ENCODE peak calls at places on chromosomes 11 and 22, in nine cellular contexts. One of them, this sample, is unnamed.

GRCh38 chr11:10454902-10455631 is at the start of gene AMPD3:
- DNase-seq in transverse colon: peak; percentile 21
- DNase-seq in tibial nerve: no peak
- DNase-seq in NAMALWA: peak; percentile 42
- DNase-seq in renal cortical epithelial cell: peak; percentile 94
- DNase-seq in tibial artery: no peak
- DNase-seq in T-cell: no peak
- DNase-seq in activated naive CD4-positive, alpha-beta T cell: no peak
- DNase-seq in AG04450: peak; percentile 96
- DNase-seq in this sample: peak; percentile 95

GRCh38 chr11:28621648-28622215 is 513.5 kb downstream of the METTL15 start:
- DNase-seq in renal cortical epithelial cell: no peak
- DNase-seq in AG04450: no peak
- DNase-seq in tibial nerve: no peak
- DNase-seq in NAMALWA: no peak
- DNase-seq in tibial artery: no peak
- DNase-seq in transverse colon: no peak
- DNase-seq in T-cell: no peak
- DNase-seq in activated naive CD4-positive, alpha-beta T cell: no peak
- DNase-seq in this sample: peak; percentile 34

GRCh38 chr11:32892355-32893090 is at the start of gene QSER1:
- DNase-seq in activated naive CD4-positive, alpha-beta T cell: peak; percentile 34
- DNase-seq in NAMALWA: peak; percentile 71
- DNase-seq in tibial artery: peak; percentile 82
- DNase-seq in renal cortical epithelial cell: no peak
- DNase-seq in tibial nerve: peak; percentile 45
- DNase-seq in T-cell: peak; percentile 55
- DNase-seq in transverse colon: peak; percentile 76
- DNase-seq in AG04450: no peak
- DNase-seq in this sample: peak; percentile 74

GRCh38 chr11:101523193-101523592 is 60.6 kb downstream of the TRPC6 start:
- DNase-seq in tibial nerve: no peak
- DNase-seq in renal cortical epithelial cell: no peak
- DNase-seq in transverse colon: no peak
- DNase-seq in tibial artery: no peak
- DNase-seq in AG04450: no peak
- DNase-seq in activated naive CD4-positive, alpha-beta T cell: no peak
- DNase-seq in T-cell: no peak
- DNase-seq in NAMALWA: no peak
- DNase-seq in this sample: no peak

GRCh38 chr22:36177160-36177559 is 16.6 kb upstream of the APOL3 start:
- DNase-seq in renal cortical epithelial cell: peak; percentile 39
- DNase-seq in tibial nerve: no peak
- DNase-seq in NAMALWA: no peak
- DNase-seq in T-cell: no peak
- DNase-seq in transverse colon: no peak
- DNase-seq in AG04450: no peak
- DNase-seq in tibial artery: no peak
- DNase-seq in activated naive CD4-positive, alpha-beta T cell: no peak
- DNase-seq in this sample: no peak

GRCh38 chr22:40818192-40818746 is 877 bp downstream of the SLC25A17 start:
- DNase-seq in transverse colon: no peak
- DNase-seq in renal cortical epithelial cell: no peak
- DNase-seq in tibial nerve: no peak
- DNase-seq in tibial artery: no peak
- DNase-seq in activated naive CD4-positive, alpha-beta T cell: no peak
- DNase-seq in NAMALWA: no peak
- DNase-seq in T-cell: no peak
- DNase-seq in AG04450: no peak
- DNase-seq in this sample: no peak

GRCh38 chr11:103652013-103652412 is 384.4 kb upstream of the DDI1 start:
- DNase-seq in tibial nerve: no peak
- DNase-seq in AG04450: no peak
- DNase-seq in tibial artery: no peak
- DNase-seq in activated naive CD4-positive, alpha-beta T cell: no peak
- DNase-seq in renal cortical epithelial cell: no peak
- DNase-seq in transverse colon: no peak
- DNase-seq in T-cell: no peak
- DNase-seq in NAMALWA: no peak
- DNase-seq in this sample: peak; percentile 49

GRCh38 chr22:23826510-23827350 is 12.1 kb downstream of the DERL3 start:
- DNase-seq in T-cell: no peak
- DNase-seq in AG04450: no peak
- DNase-seq in tibial nerve: no peak
- DNase-seq in transverse colon: no peak
- DNase-seq in NAMALWA: no peak
- DNase-seq in renal cortical epithelial cell: no peak
- DNase-seq in tibial artery: no peak
- DNase-seq in activated naive CD4-positive, alpha-beta T cell: no peak
- DNase-seq in this sample: no peak

GRCh38 chr22:29702025-29702930 is 17.5 kb upstream of the CABP7 start:
- DNase-seq in activated naive CD4-positive, alpha-beta T cell: no peak
- DNase-seq in AG04450: no peak
- DNase-seq in NAMALWA: no peak
- DNase-seq in renal cortical epithelial cell: no peak
- DNase-seq in T-cell: no peak
- DNase-seq in tibial nerve: no peak
- DNase-seq in tibial artery: no peak
- DNase-seq in transverse colon: peak; percentile 23
- DNase-seq in this sample: no peak

GRCh38 chr11:118631510-118631909 is 24.1 kb downstream of the PHLDB1 start:
- DNase-seq in activated naive CD4-positive, alpha-beta T cell: no peak
- DNase-seq in tibial artery: no peak
- DNase-seq in transverse colon: peak; percentile 78
- DNase-seq in renal cortical epithelial cell: no peak
- DNase-seq in T-cell: no peak
- DNase-seq in NAMALWA: no peak
- DNase-seq in tibial nerve: no peak
- DNase-seq in AG04450: no peak
- DNase-seq in this sample: no peak

GRCh38 chr11:72613977-72614376 is 60.2 kb downstream of the PDE2A start:
- DNase-seq in renal cortical epithelial cell: no peak
- DNase-seq in T-cell: no peak
- DNase-seq in activated naive CD4-positive, alpha-beta T cell: no peak
- DNase-seq in NAMALWA: peak; percentile 85
- DNase-seq in tibial artery: peak; percentile 78
- DNase-seq in AG04450: no peak
- DNase-seq in transverse colon: peak; percentile 34
- DNase-seq in tibial nerve: no peak
- DNase-seq in this sample: no peak

GRCh38 chr11:63769044-63769718 is 606 bp upstream of the ZFTA start:
- DNase-seq in tibial nerve: no peak
- DNase-seq in T-cell: no peak
- DNase-seq in tibial artery: peak; percentile 71
- DNase-seq in renal cortical epithelial cell: no peak
- DNase-seq in NAMALWA: peak; percentile 50
- DNase-seq in AG04450: no peak
- DNase-seq in transverse colon: peak; percentile 43
- DNase-seq in activated naive CD4-positive, alpha-beta T cell: no peak
- DNase-seq in this sample: peak; percentile 39

GRCh38 chr11:76889414-76889975 is 28.8 kb downstream of the ACER3 start:
- DNase-seq in tibial artery: no peak
- DNase-seq in AG04450: no peak
- DNase-seq in transverse colon: no peak
- DNase-seq in renal cortical epithelial cell: no peak
- DNase-seq in NAMALWA: no peak
- DNase-seq in tibial nerve: no peak
- DNase-seq in activated naive CD4-positive, alpha-beta T cell: no peak
- DNase-seq in T-cell: no peak
- DNase-seq in this sample: no peak

This sample was measured in kidney tubule cell.